ENCODE peak calls at places on chromosomes 4 and X, in nine cellular contexts. Q is astrocyte of the cerebellum; D is stimulated activated CD4-positive, alpha-beta T cell treated with anti-CD3 and anti-CD28 coated beads, Interleukin-12 subunit alpha, Interleukin-12 subunit beta, amount 100 ng/mL, for 24 hours; S is stromal cell of bone marrow; V is midbrain; R is effector CD4-positive, alpha-beta T cell; M is naive thymus-derived CD8-positive, alpha-beta T cell; U is neural crest cell; T is SK-MEL-5. J is an unnamed sample.

GRCh38 chr4:23733476-23733875 is 156.4 kb downstream of the PPARGC1A start:
- DNase-seq in U (no peak), R (no peak), D (no peak), M (no peak), V (no peak), Q (no peak), T (peak), S (no peak), J (no peak)

GRCh38 chrX:100264200-100264599 is 145.9 kb downstream of the PCDH19 start:
- DNase-seq in Q (no peak), M (no peak), D (no peak), V (no peak), R (no peak), U (no peak), S (no peak), T (no peak), J (no peak)

GRCh38 chr4:7698586-7698985 is 241.1 kb downstream of the AFAP1 start:
- DNase-seq in M (no peak), D (no peak), T (peak), S (no peak), Q (no peak), V (no peak), U (no peak), R (no peak), J (no peak)

GRCh38 chr4:172554588-172554987 is 614.0 kb upstream of the GALNT7 start:
- DNase-seq in U (no peak), M (no peak), S (no peak), Q (no peak), R (no peak), D (no peak), T (no peak), V (no peak), J (no peak)

GRCh38 chrX:130343411-130343810 is 3.7 kb downstream of the SLC25A14 start:
- DNase-seq in S (no peak), R (no peak), M (no peak), T (no peak), D (no peak), Q (no peak), U (no peak), V (no peak), J (no peak)

GRCh38 chr4:3304831-3305609 is 12.2 kb downstream of the RGS12 start:
- DNase-seq in M (no peak), T (no peak), V (peak), S (no peak), Q (no peak), D (no peak), U (no peak), R (no peak), J (no peak)

GRCh38 chrX:111361751-111362150 is 50.2 kb downstream of the DCX start:
- DNase-seq in R (no peak), T (no peak), V (no peak), U (no peak), D (no peak), M (no peak), S (no peak), Q (no peak), J (no peak)

GRCh38 chr4:41358626-41359025 is 101.9 kb downstream of the UCHL1 start:
- DNase-seq in M (no peak), V (no peak), S (no peak), D (no peak), R (no peak), U (no peak), Q (no peak), T (no peak), J (no peak)

GRCh38 chrX:150544222-150544787 is 24.1 kb upstream of the MTM1 start:
- DNase-seq in V (no peak), M (no peak), D (no peak), T (peak), Q (no peak), U (no peak), S (no peak), R (no peak), J (no peak)

GRCh38 chr4:119794681-119795080 is 166.1 kb upstream of the PDE5A start:
- DNase-seq in S (no peak), R (no peak), V (no peak), U (no peak), T (peak), Q (no peak), M (no peak), D (no peak), J (no peak)